ENCODE peak calls at places on chromosomes 5 and 9, in ten cellular contexts. D is mucosa of descending colon, V is cardiac fibroblast, X is foreskin keratinocyte, P is neural crest cell, B is B cell, Y is sigmoid colon, L is lung, E is left lung, H is bronchial epithelial cell. Z is an unnamed sample.

GRCh38 chr5:88761269-88761880 is 121.6 kb downstream of the MEF2C start:
- DNase-seq in D (no peak), V (peak), X (peak), P (no peak), B (no peak), Y (no peak), L (no peak), E (no peak), H (peak), Z (no peak)

GRCh38 chr5:42950091-42950465 is 90.0 kb downstream of the ANXA2R start:
- DNase-seq in D (no peak), V (no peak), X (no peak), P (no peak), B (no peak), Y (no peak), L (no peak), E (no peak), H (no peak), Z (no peak)

GRCh38 chr9:93238953-93239352 is 55.0 kb downstream of the WNK2 start:
- DNase-seq in D (no peak), V (no peak), X (no peak), P (no peak), B (no peak), Y (no peak), L (no peak), E (no peak), H (no peak), Z (no peak)

GRCh38 chr5:17248999-17249634 is 31.7 kb downstream of the BASP1 start:
- DNase-seq in D (no peak), V (peak), X (peak), P (no peak), B (no peak), Y (no peak), L (no peak), E (no peak), H (peak), Z (peak)

GRCh38 chr9:91273853-91274552 is 87.7 kb downstream of the AUH start:
- DNase-seq in D (no peak), V (peak), X (peak), P (no peak), B (no peak), Y (no peak), L (no peak), E (no peak), H (peak), Z (peak)

GRCh38 chr9:90964101-90965020 is 162.7 kb downstream of the SYK start:
- DNase-seq in D (peak), V (peak), X (no peak), P (peak), B (peak), Y (no peak), L (peak), E (peak), H (no peak), Z (no peak)

GRCh38 chr9:127519301-127520166 is 68.2 kb downstream of the LRSAM1 start:
- DNase-seq in D (peak), V (peak), X (peak), P (no peak), B (no peak), Y (no peak), L (peak), E (peak), H (peak), Z (peak)

GRCh38 chr5:145978672-145979071 is 42.3 kb downstream of the SH3RF2 start:
- DNase-seq in D (peak), V (no peak), X (no peak), P (no peak), B (no peak), Y (no peak), L (no peak), E (no peak), H (no peak), Z (no peak)

GRCh38 chr9:88280816-88281382 is 107.3 kb upstream of the SPIN1 start:
- DNase-seq in D (no peak), V (peak), X (no peak), P (peak), B (no peak), Y (no peak), L (no peak), E (no peak), H (no peak), Z (no peak)

GRCh38 chr9:126500600-126501382 is 112.9 kb upstream of the LMX1B start:
- DNase-seq in D (peak), V (peak), X (peak), P (peak), B (peak), Y (peak), L (peak), E (peak), H (peak), Z (peak)

GRCh38 chr9:13002740-13003139 is 227.9 kb downstream of the LURAP1L start:
- DNase-seq in D (no peak), V (no peak), X (peak), P (no peak), B (no peak), Y (no peak), L (no peak), E (no peak), H (peak), Z (no peak)

GRCh38 chr5:178555005-178555404 is 35.2 kb downstream of the COL23A1 start:
- DNase-seq in D (no peak), V (no peak), X (no peak), P (no peak), B (no peak), Y (no peak), L (no peak), E (no peak), H (no peak), Z (no peak)

GRCh38 chr9:136961279-136962065 is 9.4 kb downstream of the LCN12 start:
- DNase-seq in D (no peak), V (no peak), X (no peak), P (no peak), B (no peak), Y (no peak), L (no peak), E (no peak), H (no peak), Z (no peak)

GRCh38 chr9:82131072-82131471 is 142.5 kb downstream of the SPATA31D1 start:
- DNase-seq in D (no peak), V (no peak), X (no peak), P (no peak), B (no peak), Y (no peak), L (no peak), E (no peak), H (no peak), Z (no peak)

GRCh38 chr9:89619019-89619418 is 14.2 kb downstream of the GADD45G start:
- DNase-seq in D (no peak), V (no peak), X (no peak), P (no peak), B (no peak), Y (no peak), L (no peak), E (no peak), H (no peak), Z (no peak)

GRCh38 chr9:33170464-33171156 is 3.5 kb upstream of the B4GALT1 start:
- DNase-seq in D (peak), V (peak), X (peak), P (no peak), B (no peak), Y (peak), L (peak), E (peak), H (no peak), Z (no peak)

GRCh38 chr9:109192732-109193361 is 25.8 kb upstream of the FRRS1L start:
- DNase-seq in D (peak), V (peak), X (no peak), P (no peak), B (no peak), Y (no peak), L (no peak), E (no peak), H (peak), Z (no peak)

GRCh38 chr9:7360513-7360912 is 439.1 kb downstream of the DMAC1 start:
- DNase-seq in D (no peak), V (no peak), X (no peak), P (no peak), B (no peak), Y (no peak), L (no peak), E (no peak), H (no peak), Z (no peak)

GRCh38 chr9:89457376-89457855 is 40.5 kb downstream of the SEMA4D start:
- DNase-seq in D (no peak), V (no peak), X (no peak), P (no peak), B (no peak), Y (no peak), L (no peak), E (no peak), H (no peak), Z (no peak)

GRCh38 chr9:108565651-108566378 is 290.0 kb downstream of the ACTL7B start:
- DNase-seq in D (peak), V (peak), X (peak), P (peak), B (peak), Y (peak), L (peak), E (no peak), H (peak), Z (no peak)

GRCh38 chr5:2889946-2890475 is 138.5 kb upstream of the IRX2 start:
- DNase-seq in D (no peak), V (no peak), X (no peak), P (no peak), B (no peak), Y (no peak), L (no peak), E (no peak), H (no peak), Z (no peak)

GRCh38 chr9:129646654-129647053 is 4.7 kb upstream of the ASB6 start:
- DNase-seq in D (no peak), V (no peak), X (no peak), P (no peak), B (no peak), Y (no peak), L (no peak), E (no peak), H (no peak), Z (no peak)

GRCh38 chr5:140358738-140359310 is 1.2 kb upstream of the SLC4A9 start:
- DNase-seq in D (no peak), V (peak), X (no peak), P (no peak), B (no peak), Y (no peak), L (no peak), E (no peak), H (no peak), Z (no peak)
- TF ChIP-seq CTCF in D (no peak), V (peak), X (peak), P (peak), B (peak), Y (no peak), L (no peak), E (peak), H (peak), Z (peak)

DNA sequence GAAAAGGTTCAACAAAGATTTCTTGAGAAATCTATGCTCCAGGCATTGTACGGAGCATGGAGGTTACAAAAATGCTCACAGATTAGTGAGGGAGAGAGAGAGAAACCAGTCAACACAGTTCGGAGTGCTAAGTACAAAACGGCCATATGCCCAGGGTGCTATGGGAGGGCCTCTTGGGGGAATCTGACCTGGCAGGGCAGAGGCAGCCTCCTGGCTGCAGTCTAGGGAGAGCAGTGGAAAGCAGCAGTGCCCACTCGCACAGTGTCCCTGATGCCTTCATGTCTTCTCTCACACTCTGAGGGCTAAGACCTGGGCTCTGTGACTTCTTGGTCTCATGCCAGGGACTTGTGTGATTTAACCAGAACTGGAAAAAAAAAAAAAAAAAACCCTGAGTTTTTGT is 29.8 kb upstream of the SMC5 start:
- DNase-seq in D (no peak), V (peak), X (no peak), P (no peak), B (no peak), Y (no peak), L (no peak), E (no peak), H (no peak), Z (no peak)
- TF ChIP-seq CTCF in D (no peak), V (no peak), X (no peak), P (no peak), B (no peak), Y (no peak), L (no peak), E (no peak), H (no peak), Z (no peak)

GRCh38 chr9:37259906-37260305 is 139.5 kb downstream of the ZCCHC7 start:
- DNase-seq in D (no peak), V (no peak), X (no peak), P (no peak), B (no peak), Y (no peak), L (no peak), E (no peak), H (no peak), Z (no peak)

GRCh38 chr9:37266630-37267029 is 146.3 kb downstream of the ZCCHC7 start:
- DNase-seq in D (no peak), V (no peak), X (no peak), P (no peak), B (no peak), Y (no peak), L (no peak), E (no peak), H (no peak), Z (no peak)

GRCh38 chr9:37264539-37264938 is 144.2 kb downstream of the ZCCHC7 start:
- DNase-seq in D (no peak), V (no peak), X (no peak), P (no peak), B (no peak), Y (no peak), L (no peak), E (no peak), H (no peak), Z (no peak)

DNA sequence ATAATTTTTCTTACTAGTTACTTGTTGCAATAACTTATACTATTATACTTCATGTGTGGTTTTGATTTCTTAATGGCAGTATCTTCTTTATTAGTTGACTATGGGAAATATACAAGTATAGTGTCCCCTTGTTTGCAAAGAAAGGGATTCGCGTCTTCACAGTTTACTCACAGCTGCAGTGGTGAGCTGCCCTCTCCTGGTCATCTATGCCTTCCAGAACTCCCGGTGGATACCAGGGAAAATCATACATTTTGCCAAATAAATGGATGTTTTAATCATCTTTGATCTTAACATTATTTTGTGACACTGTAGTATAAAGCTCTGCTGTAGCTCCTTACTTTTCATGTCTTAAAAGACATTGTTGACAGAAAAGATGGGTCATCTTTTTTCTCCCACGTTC is 142.0 kb downstream of the ZCCHC7 start:
- DNase-seq in D (no peak), V (peak), X (peak), P (peak), B (no peak), Y (no peak), L (no peak), E (no peak), H (peak), Z (no peak)
- TF ChIP-seq CTCF in D (no peak), V (peak), X (peak), P (peak), B (no peak), Y (no peak), L (no peak), E (no peak), H (peak), Z (peak)

DNA sequence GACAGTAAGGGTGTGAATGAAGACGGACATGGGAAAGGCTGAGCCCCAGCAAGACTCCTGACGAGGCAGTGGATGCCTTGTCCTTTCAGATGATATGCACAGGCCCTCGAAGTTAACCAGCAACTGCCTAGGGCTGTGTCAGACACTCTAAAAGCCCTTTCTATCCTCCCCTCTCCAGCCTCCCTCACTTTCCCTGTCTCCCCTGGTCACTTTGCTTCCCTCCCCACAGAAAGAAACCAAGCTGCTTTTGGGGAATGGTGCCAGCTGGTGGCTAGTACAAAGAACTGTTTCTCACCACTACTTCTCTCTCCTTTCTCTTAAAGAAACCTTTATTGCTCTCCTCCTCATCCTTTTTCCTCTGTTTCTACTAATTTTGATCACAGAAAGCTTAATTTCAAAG is 21.4 kb downstream of the LHFPL2 start:
- DNase-seq in D (no peak), V (peak), X (no peak), P (no peak), B (no peak), Y (peak), L (no peak), E (no peak), H (no peak), Z (no peak)
- TF ChIP-seq CTCF in D (no peak), V (peak), X (peak), P (peak), B (no peak), Y (peak), L (peak), E (peak), H (peak), Z (peak)

GRCh38 chr9:123373447-123373923 is 17.5 kb downstream of the CRB2 start:
- DNase-seq in D (no peak), V (no peak), X (no peak), P (no peak), B (no peak), Y (no peak), L (no peak), E (no peak), H (no peak), Z (no peak)
- TF ChIP-seq CTCF in D (no peak), V (no peak), X (no peak), P (no peak), B (no peak), Y (no peak), L (no peak), E (no peak), H (no peak), Z (no peak)

GRCh38 chr5:133260715-133261114 is 208.9 kb downstream of the HSPA4 start:
- DNase-seq in D (no peak), V (no peak), X (no peak), P (no peak), B (no peak), Y (no peak), L (no peak), E (no peak), H (no peak), Z (no peak)
- TF ChIP-seq CTCF in D (no peak), V (no peak), X (peak), P (no peak), B (no peak), Y (no peak), L (no peak), E (no peak), H (peak), Z (no peak)

DNA sequence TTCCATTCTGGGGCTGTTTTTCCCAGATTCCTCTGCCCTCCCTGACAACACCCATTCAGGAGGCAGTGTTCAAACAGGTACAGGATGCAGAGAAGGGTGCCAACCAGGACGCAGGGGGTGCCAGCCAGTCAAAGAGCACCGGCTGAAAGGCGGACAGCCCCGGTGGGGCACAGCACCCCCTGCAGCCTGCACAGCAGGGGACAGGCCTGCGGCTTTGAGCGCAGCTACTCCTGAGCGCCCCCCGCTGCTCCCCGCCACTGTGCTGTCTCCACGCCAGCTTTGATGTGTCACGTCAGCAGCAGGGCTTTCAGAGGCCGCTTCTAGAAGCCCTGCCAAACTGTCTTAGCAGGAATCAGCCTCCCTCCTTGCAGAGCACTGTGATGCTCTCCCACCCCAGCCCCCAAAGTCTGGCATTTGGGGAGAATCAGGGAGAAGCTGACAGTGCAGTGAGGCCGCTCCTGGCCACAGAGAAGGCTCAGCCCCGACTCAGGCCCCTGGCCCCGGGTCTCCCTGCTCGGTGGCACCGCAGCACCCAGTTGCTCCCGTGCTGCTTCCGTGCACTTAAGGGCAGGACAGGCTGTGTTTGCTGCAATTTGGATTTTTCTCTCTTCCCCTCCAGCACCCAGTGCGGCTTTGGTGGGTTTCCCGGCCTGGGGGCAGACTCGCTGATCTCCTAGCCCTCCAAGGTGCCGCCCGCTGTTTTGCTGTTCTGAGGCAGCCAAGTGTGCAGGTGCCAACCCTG is 20.3 kb downstream of the AK8 start:
- DNase-seq in D (no peak), V (peak), X (no peak), P (no peak), B (no peak), Y (peak), L (no peak), E (no peak), H (no peak), Z (no peak)
- TF ChIP-seq CTCF in D (no peak), V (peak), X (peak), P (peak), B (no peak), Y (no peak), L (no peak), E (no peak), H (no peak), Z (no peak)

GRCh38 chr9:35161713-35162604 is at the start of gene UNC13B:
- DNase-seq in D (peak), V (peak), X (peak), P (peak), B (peak), Y (peak), L (peak), E (peak), H (peak), Z (peak)
- TF ChIP-seq CTCF in D (no peak), V (peak), X (peak), P (peak), B (no peak), Y (no peak), L (no peak), E (no peak), H (peak), Z (peak)

DNA sequence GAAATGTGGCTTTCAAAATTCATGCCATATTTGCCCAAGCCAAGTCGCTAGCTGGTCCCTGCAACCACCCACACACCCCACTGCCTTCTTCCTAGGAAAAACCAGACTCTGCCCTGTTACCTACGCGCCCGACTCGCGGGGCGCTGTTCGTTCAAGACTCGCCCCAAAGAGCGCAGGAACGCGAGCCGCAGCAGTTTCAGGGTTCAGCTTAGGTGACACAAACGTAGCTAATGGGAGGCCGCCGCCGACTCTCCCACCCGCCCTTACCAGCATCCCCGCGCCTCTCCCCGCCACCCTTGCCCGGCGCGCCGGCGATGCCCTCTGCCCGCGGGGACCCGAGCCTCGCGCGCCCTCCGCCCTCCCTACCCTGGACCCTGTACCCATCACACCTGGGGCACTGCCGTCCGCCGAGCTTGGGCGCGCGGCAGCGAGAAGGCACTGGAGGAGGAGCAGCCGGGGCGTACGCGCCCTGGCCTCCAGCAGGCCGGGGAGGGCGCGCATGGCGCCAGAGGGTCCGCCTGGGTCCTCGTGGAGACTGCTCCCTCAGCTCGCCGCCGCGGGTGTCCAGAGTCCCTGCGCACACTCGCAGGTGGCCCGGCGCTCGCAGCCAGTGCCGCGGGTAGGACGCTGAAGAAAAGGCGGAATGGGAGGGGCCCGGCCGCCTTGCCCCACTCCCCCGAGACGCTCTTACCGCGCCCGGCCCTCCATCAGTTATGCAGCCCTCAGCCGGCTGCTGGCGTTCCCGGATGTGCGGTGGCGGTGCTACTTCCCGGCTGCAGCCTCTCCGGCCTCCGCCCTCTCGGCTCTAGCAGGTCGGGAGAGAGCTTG is at the start of gene EMB:
- DNase-seq in D (peak), V (peak), X (peak), P (peak), B (peak), Y (peak), L (peak), E (peak), H (peak), Z (peak)
- TF ChIP-seq CTCF in D (no peak), V (peak), X (peak), P (peak), B (peak), Y (no peak), L (no peak), E (no peak), H (peak), Z (peak)